ENCODE peak calls at places on chromosome 16, in nine cellular contexts. M is AG04450; F is GM13977; O is NCI-H460; E is central memory CD4-positive, alpha-beta T cell; W is A673; D is KBM-7; B is activated T-helper 1 cell treated with anti-CD3 and anti-CD28 coated beads, Interleukin-2, amount 50 U/mL, for 16 hours; Z is ACHN. V is an unnamed sample.

GRCh38 chr16:60675022-60675421 is 1361.2 kb downstream of the CDH8 start:
- DNase-seq in Z (no peak), D (no peak), M (no peak), E (no peak), O (no peak), F (no peak), B (no peak), W (no peak), V (no peak)

GRCh38 chr16:50146479-50147435 is 6.3 kb upstream of the TENT4B start:
- DNase-seq in E (no peak), Z (no peak), W (peak), O (no peak), M (no peak), D (no peak), F (no peak), B (no peak), V (no peak)

GRCh38 chr16:61792194-61792904 is 243.9 kb downstream of the CDH8 start:
- DNase-seq in F (no peak), B (no peak), W (peak), M (no peak), O (peak), Z (peak), D (no peak), E (no peak), V (no peak)

GRCh38 chr16:22878955-22879354 is 65.0 kb downstream of the HS3ST2 start:
- DNase-seq in F (no peak), D (no peak), B (no peak), W (no peak), O (no peak), E (no peak), M (no peak), Z (no peak), V (no peak)

GRCh38 chr16:20747030-20747816 is 5.6 kb upstream of the THUMPD1 start:
- DNase-seq in E (no peak), B (no peak), D (peak), M (no peak), O (no peak), Z (peak), F (no peak), W (no peak), V (no peak)

GRCh38 chr16:54936979-54937672 is 6.5 kb downstream of the IRX5 start:
- DNase-seq in D (no peak), W (no peak), M (no peak), F (peak), O (no peak), B (no peak), E (no peak), Z (no peak), V (no peak)

GRCh38 chr16:13120091-13120490 is 218.7 kb downstream of the SHISA9 start:
- DNase-seq in Z (no peak), W (no peak), E (no peak), M (no peak), D (no peak), O (no peak), B (no peak), F (no peak), V (no peak)

GRCh38 chr16:1333149-1333812 is at the start of gene BAIAP3:
- DNase-seq in D (no peak), O (peak), M (no peak), Z (peak), E (peak), F (peak), W (peak), B (no peak), V (peak)

GRCh38 chr16:21150375-21151001 is at the start of gene DNAH3:
- DNase-seq in F (no peak), O (no peak), E (no peak), Z (peak), B (no peak), W (peak), D (peak), M (no peak), V (no peak)

GRCh38 chr16:46691720-46692119 is 2.3 kb downstream of the ORC6 start:
- DNase-seq in D (peak), M (no peak), F (no peak), O (peak), Z (no peak), B (no peak), W (no peak), E (no peak), V (no peak)

GRCh38 chr16:86670835-86671234 is 92.5 kb downstream of the FOXL1 start:
- DNase-seq in W (no peak), O (no peak), B (no peak), M (no peak), Z (no peak), F (no peak), D (no peak), E (no peak), V (no peak)

GRCh38 chr16:25838724-25839186 is 147.0 kb downstream of the HS3ST4 start:
- DNase-seq in O (peak), W (peak), F (peak), Z (peak), B (no peak), E (peak), D (peak), M (peak), V (no peak)

GRCh38 chr16:4836727-4837126 is 10.4 kb downstream of the GLYR1 start:
- DNase-seq in F (no peak), O (no peak), E (no peak), W (no peak), Z (no peak), B (no peak), D (no peak), M (no peak), V (no peak)

GRCh38 chr16:69029121-69029520 is 76.3 kb upstream of the HAS3 start:
- DNase-seq in E (no peak), Z (no peak), D (no peak), F (no peak), O (no peak), B (no peak), M (no peak), W (no peak), V (no peak)

GRCh38 chr16:22123146-22123545 is 30.8 kb downstream of the VWA3A start:
- DNase-seq in Z (no peak), W (peak), O (no peak), E (no peak), F (no peak), D (peak), M (no peak), B (no peak), V (no peak)

GRCh38 chr16:2296662-2297505 is 29.0 kb upstream of the RNPS1 start:
- DNase-seq in Z (peak), B (no peak), F (peak), O (peak), M (no peak), D (peak), E (no peak), W (peak), V (no peak)

GRCh38 chr16:87821346-87822001 is 47.8 kb downstream of the SLC7A5 start:
- DNase-seq in D (no peak), F (no peak), E (no peak), Z (no peak), M (no peak), O (no peak), W (no peak), B (no peak), V (no peak)

GRCh38 chr16:46882304-46882939 is 1.7 kb upstream of the GPT2 start:
- DNase-seq in D (no peak), B (no peak), Z (no peak), E (no peak), W (no peak), M (no peak), O (no peak), F (no peak), V (no peak)

GRCh38 chr16:30927789-30928378 is 4.5 kb downstream of the FBXL19 start:
- DNase-seq in W (peak), D (peak), F (peak), O (peak), E (peak), B (no peak), Z (peak), M (no peak), V (peak)